ENCODE peak calls at places on chromosomes 6 and 20, in six cellular contexts. A is uterus, C is testis, R is H54, V is heart left ventricle, E is right lobe of liver. L is an unnamed sample.

GRCh38 chr20:62587757-62588402 is 54.4 kb upstream of the SLCO4A1 start:
- DNase-seq in V (peak), E (no peak), C (no peak), R (peak), A (no peak), L (no peak)

GRCh38 chr6:53492860-53493634 is 51.9 kb downstream of the GCLC start:
- DNase-seq in C (no peak), R (peak), E (no peak), A (no peak), V (no peak), L (no peak)

GRCh38 chr20:46951840-46952497 is 57.3 kb downstream of the EYA2 start:
- DNase-seq in R (no peak), A (no peak), C (no peak), E (no peak), V (no peak), L (no peak)

GRCh38 chr20:64093013-64093503 is 8.9 kb upstream of the LKAAEAR1 start:
- DNase-seq in A (no peak), V (no peak), C (no peak), E (no peak), R (no peak), L (no peak)

GRCh38 chr6:43575105-43575771 is 600 bp downstream of the XPO5 start:
- DNase-seq in E (no peak), V (peak), A (no peak), C (peak), R (peak), L (peak)

GRCh38 chr6:13813011-13813410 is 1.3 kb downstream of the MCUR1 start:
- DNase-seq in C (no peak), V (no peak), R (no peak), A (no peak), E (no peak), L (no peak)

GRCh38 chr6:107641500-107641931 is 151.6 kb downstream of the SOBP start:
- DNase-seq in R (no peak), C (no peak), V (peak), A (no peak), E (peak), L (no peak)

GRCh38 chr6:22826961-22827360 is 257.6 kb downstream of the HDGFL1 start:
- DNase-seq in R (no peak), E (no peak), A (no peak), C (no peak), V (no peak), L (no peak)

GRCh38 chr20:1225729-1226313 is at the start of gene RAD21L1:
- DNase-seq in A (peak), C (peak), R (peak), E (peak), V (peak), L (peak)

GRCh38 chr6:150962436-150962835 is 96.9 kb downstream of the MTHFD1L start:
- DNase-seq in E (no peak), C (no peak), V (no peak), A (no peak), R (no peak), L (no peak)
- TF ChIP-seq POLR2A in E (no peak), C (no peak), V (no peak), A (no peak), R (no peak), L (no peak)

GRCh38 chr6:27812078-27812804 is 100.0 kb downstream of the OR2B2 start:
- DNase-seq in R (no peak), C (no peak), A (no peak), V (no peak), E (no peak), L (no peak)

GRCh38 chr6:27811383-27811782 is 100.8 kb downstream of the OR2B2 start:
- DNase-seq in V (no peak), A (no peak), E (no peak), C (no peak), R (no peak), L (no peak)

GRCh38 chr6:27812805-27813626 is 99.2 kb downstream of the OR2B2 start:
- DNase-seq in V (no peak), A (no peak), R (no peak), C (no peak), E (no peak), L (no peak)

GRCh38 chr6:27816906-27817305 is 95.3 kb downstream of the OR2B2 start:
- DNase-seq in R (no peak), E (no peak), A (no peak), V (no peak), C (no peak), L (no peak)

DNA sequence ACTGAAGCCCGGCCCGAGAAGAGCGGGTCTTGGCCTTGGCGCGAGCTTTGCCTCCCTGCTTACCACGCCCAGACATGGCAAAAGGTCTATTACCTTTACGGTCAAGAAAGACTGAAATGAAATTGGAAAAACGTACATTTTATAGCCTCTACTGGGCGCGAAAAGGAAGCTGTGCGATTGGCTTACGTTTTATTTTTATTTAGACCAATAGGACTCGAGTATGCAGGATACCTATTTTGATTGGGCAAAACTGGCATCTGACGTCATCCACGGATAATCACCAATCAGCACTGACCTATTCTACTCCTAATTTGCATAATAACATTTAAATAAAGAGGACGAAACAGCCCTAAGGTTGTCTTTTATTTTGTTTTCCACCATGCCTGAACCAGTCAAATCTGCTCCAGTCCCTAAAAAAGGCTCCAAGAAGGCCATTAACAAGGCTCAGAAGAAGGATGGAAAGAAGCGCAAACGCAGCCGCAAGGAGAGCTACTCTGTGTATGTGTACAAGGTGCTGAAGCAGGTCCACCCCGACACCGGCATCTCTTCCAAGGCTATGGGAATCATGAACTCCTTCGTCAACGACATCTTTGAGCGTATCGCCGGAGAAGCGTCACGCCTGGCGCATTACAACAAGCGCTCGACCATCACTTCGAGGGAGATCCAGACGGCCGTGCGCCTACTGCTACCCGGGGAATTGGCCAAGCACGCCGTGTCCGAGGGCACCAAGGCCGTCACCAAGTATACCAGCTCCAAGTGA is 97.4 kb downstream of the OR2B2 start:
- DNase-seq in E (no peak), C (peak), V (peak), A (peak), R (no peak), L (no peak)
- TF ChIP-seq POLR2A in E (peak), C (no peak), V (no peak), A (peak), R (no peak), L (no peak)

GRCh38 chr20:58996226-58996611 is 10.8 kb downstream of the CTSZ start:
- DNase-seq in A (no peak), R (no peak), C (no peak), E (no peak), V (peak), L (no peak)

GRCh38 chr20:59001068-59001448 is 6.0 kb downstream of the CTSZ start:
- DNase-seq in R (no peak), A (no peak), C (no peak), V (peak), E (no peak), L (no peak)

GRCh38 chr20:58997141-58997770 is 9.8 kb downstream of the CTSZ start:
- DNase-seq in A (no peak), C (no peak), E (no peak), R (no peak), V (peak), L (no peak)

GRCh38 chr20:59000326-59000725 is 6.7 kb downstream of the CTSZ start:
- DNase-seq in C (no peak), A (no peak), R (no peak), E (no peak), V (no peak), L (no peak)

DNA sequence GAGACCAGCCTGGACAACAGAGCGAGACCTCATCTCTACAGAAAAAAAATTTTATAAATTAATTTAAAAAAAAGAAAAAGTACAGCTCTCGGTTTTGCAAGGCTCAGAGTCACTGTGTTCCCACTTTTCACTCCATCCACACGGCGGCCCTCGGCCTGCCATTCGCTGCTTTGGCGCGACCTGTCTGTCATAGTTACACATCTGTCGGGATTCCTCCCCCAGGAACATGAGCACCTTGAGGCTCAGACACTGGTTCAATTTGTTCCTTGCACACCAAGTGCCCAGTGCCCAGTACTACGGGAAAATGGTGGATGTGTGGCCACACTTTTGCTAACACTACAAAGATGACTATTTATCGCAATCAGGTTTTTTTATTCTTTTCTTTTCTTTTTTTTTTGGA is 8.4 kb downstream of the CTSZ start:
- DNase-seq in V (peak), C (no peak), A (no peak), E (no peak), R (no peak), L (no peak)
- TF ChIP-seq POLR2A in V (no peak), C (no peak), A (no peak), E (no peak), R (no peak), L (no peak)

GRCh38 chr6:7154341-7155139 is 46.8 kb downstream of the RREB1 start:
- DNase-seq in C (no peak), E (no peak), R (no peak), V (no peak), A (no peak), L (no peak)
- TF ChIP-seq POLR2A in C (no peak), E (no peak), R (no peak), V (no peak), A (no peak), L (no peak)